ENCODE peak calls at places on chromosomes 13 and 19, in ten cellular contexts. One of them, this sample, is unnamed.

GRCh38 chr19:44552324-44552723 is 22.8 kb upstream of the CEACAM20 start:
- DNase-seq in C1 segment of cervical spinal cord: no peak
- DNase-seq in retinal pigment epithelial cell: no peak
- DNase-seq in A549: peak
- DNase-seq in thoracic aorta: no peak
- DNase-seq in CD4-positive, alpha-beta memory T cell: no peak
- DNase-seq in endothelial cell: peak
- DNase-seq in omental fat pad: no peak
- DNase-seq in lower leg skin: no peak
- DNase-seq in T follicular helper cell: no peak
- DNase-seq in this sample: no peak

GRCh38 chr13:44271031-44271433 is 102.6 kb upstream of the SERP2 start:
- DNase-seq in C1 segment of cervical spinal cord: no peak
- DNase-seq in retinal pigment epithelial cell: no peak
- DNase-seq in A549: peak
- DNase-seq in thoracic aorta: no peak
- DNase-seq in CD4-positive, alpha-beta memory T cell: no peak
- DNase-seq in endothelial cell: no peak
- DNase-seq in omental fat pad: no peak
- DNase-seq in lower leg skin: no peak
- DNase-seq in T follicular helper cell: no peak
- DNase-seq in this sample: no peak

GRCh38 chr13:29520671-29521070 is 74.8 kb downstream of the SLC7A1 start:
- DNase-seq in C1 segment of cervical spinal cord: no peak
- DNase-seq in retinal pigment epithelial cell: peak
- DNase-seq in A549: no peak
- DNase-seq in thoracic aorta: no peak
- DNase-seq in CD4-positive, alpha-beta memory T cell: no peak
- DNase-seq in endothelial cell: no peak
- DNase-seq in omental fat pad: no peak
- DNase-seq in lower leg skin: no peak
- DNase-seq in T follicular helper cell: no peak
- DNase-seq in this sample: no peak

GRCh38 chr13:20360041-20360491 is 127.9 kb upstream of the GJB6 start:
- DNase-seq in C1 segment of cervical spinal cord: no peak
- DNase-seq in retinal pigment epithelial cell: peak
- DNase-seq in A549: peak
- DNase-seq in thoracic aorta: no peak
- DNase-seq in CD4-positive, alpha-beta memory T cell: no peak
- DNase-seq in endothelial cell: no peak
- DNase-seq in omental fat pad: no peak
- DNase-seq in lower leg skin: no peak
- DNase-seq in T follicular helper cell: no peak
- DNase-seq in this sample: no peak

GRCh38 chr19:15498910-15499309 is 9.4 kb upstream of the CYP4F22 start:
- DNase-seq in C1 segment of cervical spinal cord: no peak
- DNase-seq in retinal pigment epithelial cell: no peak
- DNase-seq in A549: no peak
- DNase-seq in thoracic aorta: no peak
- DNase-seq in CD4-positive, alpha-beta memory T cell: no peak
- DNase-seq in endothelial cell: no peak
- DNase-seq in omental fat pad: no peak
- DNase-seq in lower leg skin: no peak
- DNase-seq in T follicular helper cell: no peak
- DNase-seq in this sample: no peak

GRCh38 chr13:26050568-26051230 is 1.1 kb downstream of the SHISA2 start:
- DNase-seq in C1 segment of cervical spinal cord: no peak
- DNase-seq in retinal pigment epithelial cell: no peak
- DNase-seq in A549: peak
- DNase-seq in thoracic aorta: no peak
- DNase-seq in CD4-positive, alpha-beta memory T cell: no peak
- DNase-seq in endothelial cell: peak
- DNase-seq in omental fat pad: no peak
- DNase-seq in lower leg skin: no peak
- DNase-seq in T follicular helper cell: no peak
- DNase-seq in this sample: peak

GRCh38 chr13:74450976-74451375 is 316.8 kb upstream of the KLF12 start:
- DNase-seq in C1 segment of cervical spinal cord: no peak
- DNase-seq in retinal pigment epithelial cell: no peak
- DNase-seq in A549: no peak
- DNase-seq in thoracic aorta: no peak
- DNase-seq in CD4-positive, alpha-beta memory T cell: no peak
- DNase-seq in endothelial cell: no peak
- DNase-seq in omental fat pad: no peak
- DNase-seq in lower leg skin: no peak
- DNase-seq in T follicular helper cell: no peak
- DNase-seq in this sample: no peak

GRCh38 chr19:20359933-20360720 is 193.1 kb downstream of the ZNF486 start:
- DNase-seq in C1 segment of cervical spinal cord: no peak
- DNase-seq in retinal pigment epithelial cell: no peak
- DNase-seq in A549: no peak
- DNase-seq in thoracic aorta: no peak
- DNase-seq in CD4-positive, alpha-beta memory T cell: no peak
- DNase-seq in endothelial cell: peak
- DNase-seq in omental fat pad: no peak
- DNase-seq in lower leg skin: no peak
- DNase-seq in T follicular helper cell: no peak
- DNase-seq in this sample: no peak

GRCh38 chr13:50668882-50669281 is 174.6 kb downstream of the DLEU7 start:
- DNase-seq in C1 segment of cervical spinal cord: no peak
- DNase-seq in retinal pigment epithelial cell: no peak
- DNase-seq in A549: no peak
- DNase-seq in thoracic aorta: no peak
- DNase-seq in CD4-positive, alpha-beta memory T cell: no peak
- DNase-seq in endothelial cell: no peak
- DNase-seq in omental fat pad: no peak
- DNase-seq in lower leg skin: no peak
- DNase-seq in T follicular helper cell: no peak
- DNase-seq in this sample: no peak

GRCh38 chr19:20238025-20238623 is 71.1 kb downstream of the ZNF486 start:
- DNase-seq in C1 segment of cervical spinal cord: peak
- DNase-seq in retinal pigment epithelial cell: peak
- DNase-seq in A549: no peak
- DNase-seq in thoracic aorta: peak
- DNase-seq in CD4-positive, alpha-beta memory T cell: peak
- DNase-seq in endothelial cell: peak
- DNase-seq in omental fat pad: peak
- DNase-seq in lower leg skin: peak
- DNase-seq in T follicular helper cell: peak
- DNase-seq in this sample: peak

GRCh38 chr19:55372316-55373081 is 2.2 kb upstream of the IL11 start:
- DNase-seq in C1 segment of cervical spinal cord: no peak
- DNase-seq in retinal pigment epithelial cell: no peak
- DNase-seq in A549: peak
- DNase-seq in thoracic aorta: no peak
- DNase-seq in CD4-positive, alpha-beta memory T cell: no peak
- DNase-seq in endothelial cell: no peak
- DNase-seq in omental fat pad: no peak
- DNase-seq in lower leg skin: no peak
- DNase-seq in T follicular helper cell: no peak
- DNase-seq in this sample: no peak

GRCh38 chr19:55474269-55475265 is 1.9 kb upstream of the ZNF628 start:
- DNase-seq in C1 segment of cervical spinal cord: no peak
- DNase-seq in retinal pigment epithelial cell: peak
- DNase-seq in A549: no peak
- DNase-seq in thoracic aorta: no peak
- DNase-seq in CD4-positive, alpha-beta memory T cell: peak
- DNase-seq in endothelial cell: no peak
- DNase-seq in omental fat pad: no peak
- DNase-seq in lower leg skin: no peak
- DNase-seq in T follicular helper cell: no peak
- DNase-seq in this sample: no peak

GRCh38 chr13:75489502-75490263 is 7.7 kb upstream of the TBC1D4 start:
- DNase-seq in C1 segment of cervical spinal cord: no peak
- DNase-seq in retinal pigment epithelial cell: no peak
- DNase-seq in A549: peak
- DNase-seq in thoracic aorta: no peak
- DNase-seq in CD4-positive, alpha-beta memory T cell: no peak
- DNase-seq in endothelial cell: no peak
- DNase-seq in omental fat pad: no peak
- DNase-seq in lower leg skin: no peak
- DNase-seq in T follicular helper cell: no peak
- DNase-seq in this sample: no peak

GRCh38 chr13:23081901-23082300 is 98.9 kb upstream of the SGCG start:
- DNase-seq in C1 segment of cervical spinal cord: no peak
- DNase-seq in retinal pigment epithelial cell: no peak
- DNase-seq in A549: no peak
- DNase-seq in thoracic aorta: no peak
- DNase-seq in CD4-positive, alpha-beta memory T cell: no peak
- DNase-seq in endothelial cell: no peak
- DNase-seq in omental fat pad: no peak
- DNase-seq in lower leg skin: no peak
- DNase-seq in T follicular helper cell: no peak
- DNase-seq in this sample: no peak

GRCh38 chr19:14021474-14021873 is 6.5 kb upstream of the RLN3 start:
- DNase-seq in C1 segment of cervical spinal cord: no peak
- DNase-seq in retinal pigment epithelial cell: no peak
- DNase-seq in A549: no peak
- DNase-seq in thoracic aorta: no peak
- DNase-seq in CD4-positive, alpha-beta memory T cell: no peak
- DNase-seq in endothelial cell: no peak
- DNase-seq in omental fat pad: no peak
- DNase-seq in lower leg skin: no peak
- DNase-seq in T follicular helper cell: no peak
- DNase-seq in this sample: no peak

GRCh38 chr19:3434630-3435553 is 45.4 kb downstream of the SMIM24 start:
- DNase-seq in C1 segment of cervical spinal cord: peak
- DNase-seq in retinal pigment epithelial cell: peak
- DNase-seq in A549: peak
- DNase-seq in thoracic aorta: peak
- DNase-seq in CD4-positive, alpha-beta memory T cell: peak
- DNase-seq in endothelial cell: peak
- DNase-seq in omental fat pad: peak
- DNase-seq in lower leg skin: peak
- DNase-seq in T follicular helper cell: peak
- DNase-seq in this sample: peak

GRCh38 chr13:40666905-40667621 is 622 bp upstream of the FOXO1 start:
- DNase-seq in C1 segment of cervical spinal cord: no peak
- DNase-seq in retinal pigment epithelial cell: no peak
- DNase-seq in A549: no peak
- DNase-seq in thoracic aorta: no peak
- DNase-seq in CD4-positive, alpha-beta memory T cell: peak
- DNase-seq in endothelial cell: peak
- DNase-seq in omental fat pad: no peak
- DNase-seq in lower leg skin: peak
- DNase-seq in T follicular helper cell: no peak
- DNase-seq in this sample: no peak

GRCh38 chr19:20999731-21000352 is 20.6 kb upstream of the ZNF430 start:
- DNase-seq in C1 segment of cervical spinal cord: peak
- DNase-seq in retinal pigment epithelial cell: peak
- DNase-seq in A549: peak
- DNase-seq in thoracic aorta: peak
- DNase-seq in CD4-positive, alpha-beta memory T cell: peak
- DNase-seq in endothelial cell: peak
- DNase-seq in omental fat pad: peak
- DNase-seq in lower leg skin: peak
- DNase-seq in T follicular helper cell: peak
- DNase-seq in this sample: peak

GRCh38 chr19:47523473-47523872 is 8.6 kb upstream of the NAPA start:
- DNase-seq in C1 segment of cervical spinal cord: no peak
- DNase-seq in retinal pigment epithelial cell: no peak
- DNase-seq in A549: no peak
- DNase-seq in thoracic aorta: no peak
- DNase-seq in CD4-positive, alpha-beta memory T cell: no peak
- DNase-seq in endothelial cell: no peak
- DNase-seq in omental fat pad: no peak
- DNase-seq in lower leg skin: no peak
- DNase-seq in T follicular helper cell: no peak
- DNase-seq in this sample: no peak

GRCh38 chr13:59236979-59237378 is 926.7 kb downstream of the DIAPH3 start:
- DNase-seq in C1 segment of cervical spinal cord: no peak
- DNase-seq in retinal pigment epithelial cell: no peak
- DNase-seq in A549: no peak
- DNase-seq in thoracic aorta: no peak
- DNase-seq in CD4-positive, alpha-beta memory T cell: no peak
- DNase-seq in endothelial cell: no peak
- DNase-seq in omental fat pad: no peak
- DNase-seq in lower leg skin: no peak
- DNase-seq in T follicular helper cell: no peak
- DNase-seq in this sample: no peak

GRCh38 chr19:10503002-10503789 is at the start of gene KEAP1:
- DNase-seq in C1 segment of cervical spinal cord: no peak
- DNase-seq in retinal pigment epithelial cell: no peak
- DNase-seq in A549: peak
- DNase-seq in thoracic aorta: no peak
- DNase-seq in CD4-positive, alpha-beta memory T cell: peak
- DNase-seq in endothelial cell: peak
- DNase-seq in omental fat pad: peak
- DNase-seq in lower leg skin: no peak
- DNase-seq in T follicular helper cell: no peak
- DNase-seq in this sample: no peak

GRCh38 chr13:71624641-71625040 is 242.4 kb downstream of the DACH1 start:
- DNase-seq in C1 segment of cervical spinal cord: no peak
- DNase-seq in retinal pigment epithelial cell: no peak
- DNase-seq in A549: no peak
- DNase-seq in thoracic aorta: no peak
- DNase-seq in CD4-positive, alpha-beta memory T cell: no peak
- DNase-seq in endothelial cell: no peak
- DNase-seq in omental fat pad: no peak
- DNase-seq in lower leg skin: no peak
- DNase-seq in T follicular helper cell: no peak
- DNase-seq in this sample: no peak

GRCh38 chr13:39306639-39307589 is 268.7 kb downstream of the NHLRC3 start:
- DNase-seq in C1 segment of cervical spinal cord: no peak
- DNase-seq in retinal pigment epithelial cell: no peak
- DNase-seq in A549: no peak
- DNase-seq in thoracic aorta: no peak
- DNase-seq in CD4-positive, alpha-beta memory T cell: no peak
- DNase-seq in endothelial cell: no peak
- DNase-seq in omental fat pad: no peak
- DNase-seq in lower leg skin: no peak
- DNase-seq in T follicular helper cell: no peak
- DNase-seq in this sample: no peak

GRCh38 chr13:36454962-36455361 is 22.7 kb downstream of the CCNA1 start:
- DNase-seq in C1 segment of cervical spinal cord: no peak
- DNase-seq in retinal pigment epithelial cell: no peak
- DNase-seq in A549: no peak
- DNase-seq in thoracic aorta: no peak
- DNase-seq in CD4-positive, alpha-beta memory T cell: no peak
- DNase-seq in endothelial cell: no peak
- DNase-seq in omental fat pad: no peak
- DNase-seq in lower leg skin: no peak
- DNase-seq in T follicular helper cell: no peak
- DNase-seq in this sample: no peak